ENCODE peak calls at places on chromosomes 5 and 9, in four cellular contexts. One of them, this sample, is unnamed.
A peak's percentile ranks its signal among the peaks of the same experiment; 100 is the strongest.

GRCh38 chr5:14640765-14641164 is 23.8 kb upstream of the OTULIN start:
- DNase-seq in NCI-H510A: no peak
- DNase-seq in NCI-H1092 treated with DMSO at 0.1 percent for 48 hours: no peak
- DNase-seq in NAMALWA: no peak
- DNase-seq in this sample: no peak

GRCh38 chr5:170289749-170290148 is 7.8 kb downstream of the LCP2 start:
- DNase-seq in NCI-H510A: no peak
- DNase-seq in NCI-H1092 treated with DMSO at 0.1 percent for 48 hours: no peak
- DNase-seq in NAMALWA: no peak
- DNase-seq in this sample: peak; percentile 19

GRCh38 chr5:112419596-112420110 is 576 bp upstream of the EPB41L4A start:
- DNase-seq in NCI-H510A: no peak
- DNase-seq in NCI-H1092 treated with DMSO at 0.1 percent for 48 hours: peak; percentile 41
- DNase-seq in NAMALWA: no peak
- DNase-seq in this sample: no peak

GRCh38 chr9:99819123-99819483 is 2.6 kb upstream of the NR4A3 start:
- DNase-seq in NCI-H510A: no peak
- DNase-seq in NCI-H1092 treated with DMSO at 0.1 percent for 48 hours: no peak
- DNase-seq in NAMALWA: peak; percentile 94
- DNase-seq in this sample: no peak

GRCh38 chr5:127574852-127575679 is 57.6 kb downstream of the PRRC1 start:
- DNase-seq in NCI-H510A: no peak
- DNase-seq in NCI-H1092 treated with DMSO at 0.1 percent for 48 hours: no peak
- DNase-seq in NAMALWA: no peak
- DNase-seq in this sample: no peak

GRCh38 chr5:150163547-150164059 is 3.0 kb upstream of the CDX1 start:
- DNase-seq in NCI-H510A: no peak
- DNase-seq in NCI-H1092 treated with DMSO at 0.1 percent for 48 hours: peak; percentile 7
- DNase-seq in NAMALWA: no peak
- DNase-seq in this sample: no peak

GRCh38 chr5:115459844-115460243 is 84.7 kb downstream of the FEM1C start:
- DNase-seq in NCI-H510A: no peak
- DNase-seq in NCI-H1092 treated with DMSO at 0.1 percent for 48 hours: no peak
- DNase-seq in NAMALWA: no peak
- DNase-seq in this sample: no peak

GRCh38 chr9:97954550-97954989 is 16.6 kb upstream of the HEMGN start:
- DNase-seq in NCI-H510A: peak; percentile 20
- DNase-seq in NCI-H1092 treated with DMSO at 0.1 percent for 48 hours: peak; percentile 67
- DNase-seq in NAMALWA: peak; percentile 79
- DNase-seq in this sample: peak; percentile 51

GRCh38 chr9:77163889-77164288 is 13.4 kb upstream of the VPS13A start:
- DNase-seq in NCI-H510A: no peak
- DNase-seq in NCI-H1092 treated with DMSO at 0.1 percent for 48 hours: no peak
- DNase-seq in NAMALWA: no peak
- DNase-seq in this sample: no peak

GRCh38 chr9:106023455-106023854 is 329.1 kb downstream of the TMEM38B start:
- DNase-seq in NCI-H510A: no peak
- DNase-seq in NCI-H1092 treated with DMSO at 0.1 percent for 48 hours: no peak
- DNase-seq in NAMALWA: no peak
- DNase-seq in this sample: no peak

GRCh38 chr5:80116465-80116864 is 81.3 kb downstream of the THBS4 start:
- DNase-seq in NCI-H510A: no peak
- DNase-seq in NCI-H1092 treated with DMSO at 0.1 percent for 48 hours: no peak
- DNase-seq in NAMALWA: no peak
- DNase-seq in this sample: no peak

GRCh38 chr5:113359419-113359818 is 75.4 kb downstream of the TSSK1B start:
- DNase-seq in NCI-H510A: no peak
- DNase-seq in NCI-H1092 treated with DMSO at 0.1 percent for 48 hours: no peak
- DNase-seq in NAMALWA: no peak
- DNase-seq in this sample: no peak

GRCh38 chr9:100525563-100525962 is 52.3 kb upstream of the CAVIN4 start:
- DNase-seq in NCI-H510A: no peak
- DNase-seq in NCI-H1092 treated with DMSO at 0.1 percent for 48 hours: no peak
- DNase-seq in NAMALWA: no peak
- DNase-seq in this sample: no peak

GRCh38 chr5:71891856-71892255 is 172.8 kb downstream of the CARTPT start:
- DNase-seq in NCI-H510A: no peak
- DNase-seq in NCI-H1092 treated with DMSO at 0.1 percent for 48 hours: no peak
- DNase-seq in NAMALWA: no peak
- DNase-seq in this sample: no peak

GRCh38 chr5:150458819-150459557 is 9.4 kb upstream of the RPS14 start:
- DNase-seq in NCI-H510A: peak; percentile 44
- DNase-seq in NCI-H1092 treated with DMSO at 0.1 percent for 48 hours: peak; percentile 38
- DNase-seq in NAMALWA: peak; percentile 76
- DNase-seq in this sample: peak; percentile 92

GRCh38 chr5:168055141-168055680 is 236.2 kb upstream of the WWC1 start:
- DNase-seq in NCI-H510A: no peak
- DNase-seq in NCI-H1092 treated with DMSO at 0.1 percent for 48 hours: no peak
- DNase-seq in NAMALWA: no peak
- DNase-seq in this sample: no peak

GRCh38 chr5:4054092-4054491 is 458.5 kb downstream of the IRX1 start:
- DNase-seq in NCI-H510A: no peak
- DNase-seq in NCI-H1092 treated with DMSO at 0.1 percent for 48 hours: no peak
- DNase-seq in NAMALWA: no peak
- DNase-seq in this sample: no peak

GRCh38 chr5:147635882-147636531 is 126.1 kb upstream of the DPYSL3 start:
- DNase-seq in NCI-H510A: peak; percentile 55
- DNase-seq in NCI-H1092 treated with DMSO at 0.1 percent for 48 hours: no peak
- DNase-seq in NAMALWA: no peak
- DNase-seq in this sample: no peak

GRCh38 chr5:66498791-66499207 is 97.4 kb upstream of the MAST4 start:
- DNase-seq in NCI-H510A: no peak
- DNase-seq in NCI-H1092 treated with DMSO at 0.1 percent for 48 hours: no peak
- DNase-seq in NAMALWA: no peak
- DNase-seq in this sample: no peak

GRCh38 chr5:1667648-1668140 is 131.9 kb downstream of the MRPL36 start:
- DNase-seq in NCI-H510A: no peak
- DNase-seq in NCI-H1092 treated with DMSO at 0.1 percent for 48 hours: no peak
- DNase-seq in NAMALWA: no peak
- DNase-seq in this sample: no peak

GRCh38 chr5:172695431-172696054 is 54.5 kb downstream of the NEURL1B start:
- DNase-seq in NCI-H510A: no peak
- DNase-seq in NCI-H1092 treated with DMSO at 0.1 percent for 48 hours: no peak
- DNase-seq in NAMALWA: no peak
- DNase-seq in this sample: no peak

GRCh38 chr5:38207343-38207742 is 51.0 kb upstream of the EGFLAM start:
- DNase-seq in NCI-H510A: no peak
- DNase-seq in NCI-H1092 treated with DMSO at 0.1 percent for 48 hours: no peak
- DNase-seq in NAMALWA: peak; percentile 18
- DNase-seq in this sample: no peak

GRCh38 chr5:128536229-128536860 is 1.7 kb downstream of the FBN2 start:
- DNase-seq in NCI-H510A: no peak
- DNase-seq in NCI-H1092 treated with DMSO at 0.1 percent for 48 hours: no peak
- DNase-seq in NAMALWA: no peak
- DNase-seq in this sample: no peak

GRCh38 chr9:22528485-22528884 is 81.9 kb downstream of the DMRTA1 start:
- DNase-seq in NCI-H510A: no peak
- DNase-seq in NCI-H1092 treated with DMSO at 0.1 percent for 48 hours: no peak
- DNase-seq in NAMALWA: no peak
- DNase-seq in this sample: no peak

GRCh38 chr9:123326030-123326586 is 29.9 kb upstream of the CRB2 start:
- DNase-seq in NCI-H510A: no peak
- DNase-seq in NCI-H1092 treated with DMSO at 0.1 percent for 48 hours: no peak
- DNase-seq in NAMALWA: no peak
- DNase-seq in this sample: no peak

GRCh38 chr9:23556459-23556858 is 269.6 kb downstream of the ELAVL2 start:
- DNase-seq in NCI-H510A: no peak
- DNase-seq in NCI-H1092 treated with DMSO at 0.1 percent for 48 hours: no peak
- DNase-seq in NAMALWA: no peak
- DNase-seq in this sample: no peak

GRCh38 chr5:164289526-164289925 is 784.1 kb downstream of the MAT2B start:
- DNase-seq in NCI-H510A: no peak
- DNase-seq in NCI-H1092 treated with DMSO at 0.1 percent for 48 hours: no peak
- DNase-seq in NAMALWA: no peak
- DNase-seq in this sample: no peak

GRCh38 chr5:171664489-171664888 is 121.1 kb upstream of the SMIM23 start:
- DNase-seq in NCI-H510A: no peak
- DNase-seq in NCI-H1092 treated with DMSO at 0.1 percent for 48 hours: no peak
- DNase-seq in NAMALWA: no peak
- DNase-seq in this sample: no peak

GRCh38 chr5:96155156-96155555 is 193.5 kb upstream of the ELL2 start:
- DNase-seq in NCI-H510A: no peak
- DNase-seq in NCI-H1092 treated with DMSO at 0.1 percent for 48 hours: no peak
- DNase-seq in NAMALWA: no peak
- DNase-seq in this sample: no peak

GRCh38 chr5:175902013-175902412 is 30.6 kb downstream of the CPLX2 start:
- DNase-seq in NCI-H510A: no peak
- DNase-seq in NCI-H1092 treated with DMSO at 0.1 percent for 48 hours: peak; percentile 64
- DNase-seq in NAMALWA: no peak
- DNase-seq in this sample: no peak